ENCODE peak calls at places on chromosomes 3 and 15, in four cellular contexts. One of them, this sample, is unnamed.

GRCh38 chr15:51856714-51857380 is 27.4 kb downstream of the TMOD3 start:
- DNase-seq in HepG2: no peak
- DNase-seq in NT2/D1: no peak
- DNase-seq in HCT116: no peak
- DNase-seq in this sample: no peak

GRCh38 chr3:24521306-24522154 is 26.9 kb upstream of the THRB start:
- DNase-seq in HCT116: no peak
- DNase-seq in NT2/D1: no peak
- DNase-seq in HepG2: peak
- DNase-seq in this sample: peak

GRCh38 chr3:48301814-48302194 is 31.7 kb downstream of the SPINK8 start:
- DNase-seq in HepG2: peak
- DNase-seq in NT2/D1: no peak
- DNase-seq in HCT116: peak
- DNase-seq in this sample: peak

GRCh38 chr15:72535911-72536310 is 61.8 kb downstream of the ARIH1 start:
- DNase-seq in NT2/D1: no peak
- DNase-seq in HCT116: no peak
- DNase-seq in HepG2: no peak
- DNase-seq in this sample: no peak

GRCh38 chr3:37922721-37923575 is 61.3 kb downstream of the CTDSPL start:
- DNase-seq in NT2/D1: no peak
- DNase-seq in HCT116: no peak
- DNase-seq in HepG2: no peak
- DNase-seq in this sample: peak

GRCh38 chr3:24387000-24387399 is 107.7 kb downstream of the THRB start:
- DNase-seq in HCT116: no peak
- DNase-seq in NT2/D1: no peak
- DNase-seq in HepG2: no peak
- DNase-seq in this sample: no peak

GRCh38 chr3:132464066-132464465 is 46.8 kb downstream of the DNAJC13 start:
- DNase-seq in HCT116: no peak
- DNase-seq in NT2/D1: no peak
- DNase-seq in HepG2: no peak
- DNase-seq in this sample: no peak

GRCh38 chr3:194125474-194125873 is 10.5 kb upstream of the HES1 start:
- DNase-seq in NT2/D1: no peak
- DNase-seq in HepG2: no peak
- DNase-seq in HCT116: no peak
- DNase-seq in this sample: no peak

GRCh38 chr15:66014639-66015182 is 145.4 kb downstream of the RAB11A start:
- DNase-seq in HCT116: no peak
- DNase-seq in NT2/D1: no peak
- DNase-seq in HepG2: no peak
- DNase-seq in this sample: no peak

GRCh38 chr3:127655641-127656040 is 17.1 kb upstream of the ABTB1 start:
- DNase-seq in HepG2: no peak
- DNase-seq in NT2/D1: peak
- DNase-seq in HCT116: no peak
- DNase-seq in this sample: no peak

GRCh38 chr3:6452974-6453373 is 407.9 kb upstream of the GRM7 start:
- DNase-seq in HepG2: no peak
- DNase-seq in NT2/D1: no peak
- DNase-seq in HCT116: no peak
- DNase-seq in this sample: no peak

GRCh38 chr3:168417016-168417415 is 321.3 kb upstream of the GOLIM4 start:
- DNase-seq in NT2/D1: no peak
- DNase-seq in HepG2: no peak
- DNase-seq in HCT116: no peak
- DNase-seq in this sample: no peak

GRCh38 chr3:144662729-144663128 is 691.1 kb downstream of the DIPK2A start:
- DNase-seq in HCT116: no peak
- DNase-seq in NT2/D1: no peak
- DNase-seq in HepG2: no peak
- DNase-seq in this sample: no peak

GRCh38 chr3:108835101-108835500 is 12.5 kb downstream of the TRAT1 start:
- DNase-seq in HepG2: no peak
- DNase-seq in NT2/D1: no peak
- DNase-seq in HCT116: no peak
- DNase-seq in this sample: no peak

GRCh38 chr3:17473761-17474160 is 268.7 kb downstream of the TBC1D5 start:
- DNase-seq in HCT116: no peak
- DNase-seq in NT2/D1: no peak
- DNase-seq in HepG2: no peak
- DNase-seq in this sample: no peak

GRCh38 chr15:44034933-44035624 is 160.0 kb downstream of the FRMD5 start:
- DNase-seq in NT2/D1: no peak
- DNase-seq in HCT116: no peak
- DNase-seq in HepG2: no peak
- DNase-seq in this sample: no peak

GRCh38 chr3:98985406-98985805 is 83.9 kb upstream of the DCBLD2 start:
- DNase-seq in HepG2: no peak
- DNase-seq in NT2/D1: no peak
- DNase-seq in HCT116: no peak
- DNase-seq in this sample: no peak

GRCh38 chr3:123303976-123304560 is 102.3 kb downstream of the SEC22A start:
- DNase-seq in HepG2: no peak
- DNase-seq in NT2/D1: no peak
- DNase-seq in HCT116: no peak
- DNase-seq in this sample: no peak

GRCh38 chr3:57097536-57097935 is 37.1 kb downstream of the SPATA12 start:
- DNase-seq in HCT116: no peak
- DNase-seq in HepG2: no peak
- DNase-seq in NT2/D1: no peak
- DNase-seq in this sample: no peak

GRCh38 chr3:187739561-187740445 is 5.5 kb downstream of the BCL6 start:
- DNase-seq in NT2/D1: no peak
- DNase-seq in HepG2: no peak
- DNase-seq in HCT116: peak
- DNase-seq in this sample: peak

GRCh38 chr15:91021516-91022074 is 799 bp downstream of the VPS33B start:
- DNase-seq in HepG2: peak
- DNase-seq in HCT116: no peak
- DNase-seq in NT2/D1: no peak
- DNase-seq in this sample: no peak

GRCh38 chr3:180253283-180253682 is 216.5 kb upstream of the PEX5L start:
- DNase-seq in HCT116: no peak
- DNase-seq in NT2/D1: no peak
- DNase-seq in HepG2: no peak
- DNase-seq in this sample: no peak
- TF ChIP-seq ZNF274 in HCT116: no peak
- TF ChIP-seq ZNF274 in NT2/D1: no peak
- TF ChIP-seq ZNF274 in HepG2: no peak
- TF ChIP-seq ZNF274 in this sample: no peak

GRCh38 chr3:124730129-124730919 is at the start of gene UMPS:
- DNase-seq in HepG2: peak
- DNase-seq in HCT116: peak
- DNase-seq in NT2/D1: peak
- DNase-seq in this sample: peak

GRCh38 chr3:124731760-124732159 is 1.5 kb downstream of the UMPS start:
- DNase-seq in NT2/D1: no peak
- DNase-seq in HCT116: no peak
- DNase-seq in HepG2: no peak
- DNase-seq in this sample: no peak

GRCh38 chr3:124730920-124731297 is 657 bp downstream of the UMPS start:
- DNase-seq in NT2/D1: no peak
- DNase-seq in HepG2: peak
- DNase-seq in HCT116: no peak
- DNase-seq in this sample: no peak
- TF ChIP-seq ZNF274 in NT2/D1: no peak
- TF ChIP-seq ZNF274 in HepG2: no peak
- TF ChIP-seq ZNF274 in HCT116: no peak
- TF ChIP-seq ZNF274 in this sample: no peak

GRCh38 chr3:134643150-134643675 is 7.6 kb downstream of the KY start:
- DNase-seq in HepG2: no peak
- DNase-seq in HCT116: no peak
- DNase-seq in NT2/D1: no peak
- DNase-seq in this sample: no peak
- TF ChIP-seq ZNF274 in HepG2: no peak
- TF ChIP-seq ZNF274 in HCT116: no peak
- TF ChIP-seq ZNF274 in NT2/D1: no peak
- TF ChIP-seq ZNF274 in this sample: no peak

DNA sequence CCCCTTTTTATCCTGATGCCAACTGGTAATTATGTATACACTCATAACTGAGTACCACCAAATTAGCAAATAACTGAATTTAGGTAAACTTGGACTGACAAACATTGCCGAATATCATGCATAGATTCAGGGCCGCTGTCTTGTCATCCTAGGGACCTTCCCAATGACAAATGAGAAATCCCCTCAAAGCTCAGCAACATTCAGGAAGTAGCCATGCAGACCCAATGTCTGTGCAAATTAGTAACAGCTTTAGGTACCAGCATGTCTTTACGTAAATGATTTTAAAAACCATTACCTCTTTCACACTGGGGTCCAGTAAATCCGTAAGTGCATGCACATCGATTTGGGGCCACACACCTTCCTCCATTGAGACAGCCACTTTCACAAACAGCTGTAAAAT is 49.5 kb downstream of the FBN1 start:
- DNase-seq in HepG2: no peak
- DNase-seq in NT2/D1: no peak
- DNase-seq in HCT116: no peak
- DNase-seq in this sample: no peak
- TF ChIP-seq ZNF274 in HepG2: no peak
- TF ChIP-seq ZNF274 in NT2/D1: no peak
- TF ChIP-seq ZNF274 in HCT116: no peak
- TF ChIP-seq ZNF274 in this sample: no peak

DNA sequence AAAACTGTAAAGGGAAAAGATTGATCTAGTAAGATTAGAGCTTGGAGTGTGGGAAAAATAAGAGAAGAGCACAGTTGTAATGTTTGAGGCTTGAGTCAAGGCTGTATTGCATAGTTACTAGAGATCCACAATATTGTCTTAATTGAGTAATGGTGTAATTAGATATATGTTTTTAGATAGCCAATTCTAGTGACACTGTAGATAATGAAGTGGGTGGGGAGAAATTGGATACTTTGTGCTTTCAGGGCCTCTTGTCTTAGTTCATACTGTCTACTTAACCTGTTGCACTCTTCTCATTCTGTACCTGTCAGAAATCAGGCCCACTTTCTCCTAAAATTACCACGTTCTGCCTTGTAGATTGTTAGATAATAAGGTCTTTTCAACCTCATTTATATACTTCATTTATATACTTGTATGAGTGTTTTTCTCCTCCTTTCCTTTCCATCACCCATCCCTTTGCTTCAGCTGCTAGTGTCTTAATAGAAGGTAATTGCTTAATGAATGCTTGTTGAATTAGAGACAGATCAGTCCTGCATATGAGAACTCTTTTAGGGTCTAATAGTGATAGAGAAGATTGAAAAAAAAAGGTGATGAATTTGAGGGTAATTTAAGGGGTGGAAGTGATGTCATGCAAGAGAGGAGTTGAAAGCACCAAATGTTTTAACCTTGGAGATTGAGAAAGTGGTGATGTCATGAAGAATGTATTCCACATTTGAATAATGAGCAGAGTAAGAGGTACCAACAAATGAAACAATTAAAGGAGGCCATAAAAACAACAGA is 32.0 kb downstream of the PIK3CA start:
- DNase-seq in HCT116: no peak
- DNase-seq in HepG2: no peak
- DNase-seq in NT2/D1: no peak
- DNase-seq in this sample: no peak
- TF ChIP-seq ZNF274 in HCT116: no peak
- TF ChIP-seq ZNF274 in HepG2: no peak
- TF ChIP-seq ZNF274 in NT2/D1: no peak
- TF ChIP-seq ZNF274 in this sample: no peak

GRCh38 chr3:152328841-152329240 is 60.1 kb downstream of the MBNL1 start:
- DNase-seq in NT2/D1: no peak
- DNase-seq in HepG2: peak
- DNase-seq in HCT116: peak
- DNase-seq in this sample: no peak
- TF ChIP-seq ZNF274 in NT2/D1: no peak
- TF ChIP-seq ZNF274 in HepG2: no peak
- TF ChIP-seq ZNF274 in HCT116: no peak
- TF ChIP-seq ZNF274 in this sample: no peak

This sample was measured in K562.